ENCODE peak calls at places on chromosomes 7 and 10, in six cellular contexts. One of them, this sample, is unnamed.

GRCh38 chr7:134897936-134898335 is 88.4 kb upstream of the AGBL3 start:
- DNase-seq in activated T-cell treated with anti-CD3 and anti-CD28 coated beads, Interleukin-2, amount 50 U/mL, for 48 hours: no peak
- DNase-seq in tibial nerve: no peak
- DNase-seq in GM10248: no peak
- DNase-seq in HL-60: no peak
- DNase-seq in stimulated activated naive CD8-positive, alpha-beta T cell treated with anti-CD3 and anti-CD28 coated beads, Interleukin-15, Interleukin-2, amounts not matched to agents 100 U/mL and 50 U/mL, for 24 hours: no peak
- DNase-seq in this sample: no peak

GRCh38 chr10:84160663-84161362 is 12.8 kb upstream of the GPR15LG start:
- DNase-seq in activated T-cell treated with anti-CD3 and anti-CD28 coated beads, Interleukin-2, amount 50 U/mL, for 48 hours: no peak
- DNase-seq in tibial nerve: no peak
- DNase-seq in GM10248: no peak
- DNase-seq in HL-60: no peak
- DNase-seq in stimulated activated naive CD8-positive, alpha-beta T cell treated with anti-CD3 and anti-CD28 coated beads, Interleukin-15, Interleukin-2, amounts not matched to agents 100 U/mL and 50 U/mL, for 24 hours: no peak
- DNase-seq in this sample: no peak

GRCh38 chr7:137484326-137484725 is 140.8 kb upstream of the PTN start:
- DNase-seq in activated T-cell treated with anti-CD3 and anti-CD28 coated beads, Interleukin-2, amount 50 U/mL, for 48 hours: no peak
- DNase-seq in tibial nerve: no peak
- DNase-seq in GM10248: no peak
- DNase-seq in HL-60: no peak
- DNase-seq in stimulated activated naive CD8-positive, alpha-beta T cell treated with anti-CD3 and anti-CD28 coated beads, Interleukin-15, Interleukin-2, amounts not matched to agents 100 U/mL and 50 U/mL, for 24 hours: no peak
- DNase-seq in this sample: no peak

GRCh38 chr10:112461029-112461887 is 14.2 kb downstream of the VTI1A start:
- DNase-seq in activated T-cell treated with anti-CD3 and anti-CD28 coated beads, Interleukin-2, amount 50 U/mL, for 48 hours: peak; percentile 35
- DNase-seq in tibial nerve: no peak
- DNase-seq in GM10248: no peak
- DNase-seq in HL-60: no peak
- DNase-seq in stimulated activated naive CD8-positive, alpha-beta T cell treated with anti-CD3 and anti-CD28 coated beads, Interleukin-15, Interleukin-2, amounts not matched to agents 100 U/mL and 50 U/mL, for 24 hours: peak; percentile 31
- DNase-seq in this sample: peak; percentile 5

GRCh38 chr7:2954433-2954853 is 89.2 kb downstream of the CARD11 start:
- DNase-seq in activated T-cell treated with anti-CD3 and anti-CD28 coated beads, Interleukin-2, amount 50 U/mL, for 48 hours: peak; percentile 54
- DNase-seq in tibial nerve: no peak
- DNase-seq in GM10248: peak; percentile 10
- DNase-seq in HL-60: no peak
- DNase-seq in stimulated activated naive CD8-positive, alpha-beta T cell treated with anti-CD3 and anti-CD28 coated beads, Interleukin-15, Interleukin-2, amounts not matched to agents 100 U/mL and 50 U/mL, for 24 hours: peak; percentile 49
- DNase-seq in this sample: no peak

GRCh38 chr10:48343106-48343505 is 36.6 kb downstream of the MAPK8 start:
- DNase-seq in activated T-cell treated with anti-CD3 and anti-CD28 coated beads, Interleukin-2, amount 50 U/mL, for 48 hours: no peak
- DNase-seq in tibial nerve: no peak
- DNase-seq in GM10248: no peak
- DNase-seq in HL-60: no peak
- DNase-seq in stimulated activated naive CD8-positive, alpha-beta T cell treated with anti-CD3 and anti-CD28 coated beads, Interleukin-15, Interleukin-2, amounts not matched to agents 100 U/mL and 50 U/mL, for 24 hours: no peak
- DNase-seq in this sample: no peak

GRCh38 chr10:102673961-102674511 is 29.8 kb downstream of the TRIM8 start:
- DNase-seq in activated T-cell treated with anti-CD3 and anti-CD28 coated beads, Interleukin-2, amount 50 U/mL, for 48 hours: peak; percentile 63
- DNase-seq in tibial nerve: no peak
- DNase-seq in GM10248: peak; percentile 76
- DNase-seq in HL-60: peak; percentile 23
- DNase-seq in stimulated activated naive CD8-positive, alpha-beta T cell treated with anti-CD3 and anti-CD28 coated beads, Interleukin-15, Interleukin-2, amounts not matched to agents 100 U/mL and 50 U/mL, for 24 hours: peak; percentile 77
- DNase-seq in this sample: peak; percentile 94

GRCh38 chr10:132448248-132448731 is 51.3 kb downstream of the PWWP2B start:
- DNase-seq in activated T-cell treated with anti-CD3 and anti-CD28 coated beads, Interleukin-2, amount 50 U/mL, for 48 hours: peak; percentile 71
- DNase-seq in tibial nerve: peak; percentile 66
- DNase-seq in GM10248: peak; percentile 75
- DNase-seq in HL-60: peak; percentile 92
- DNase-seq in stimulated activated naive CD8-positive, alpha-beta T cell treated with anti-CD3 and anti-CD28 coated beads, Interleukin-15, Interleukin-2, amounts not matched to agents 100 U/mL and 50 U/mL, for 24 hours: peak; percentile 83
- DNase-seq in this sample: no peak

GRCh38 chr10:22825841-22826240 is 102.0 kb upstream of the ARMC3 start:
- DNase-seq in activated T-cell treated with anti-CD3 and anti-CD28 coated beads, Interleukin-2, amount 50 U/mL, for 48 hours: no peak
- DNase-seq in tibial nerve: no peak
- DNase-seq in GM10248: no peak
- DNase-seq in HL-60: no peak
- DNase-seq in stimulated activated naive CD8-positive, alpha-beta T cell treated with anti-CD3 and anti-CD28 coated beads, Interleukin-15, Interleukin-2, amounts not matched to agents 100 U/mL and 50 U/mL, for 24 hours: no peak
- DNase-seq in this sample: no peak

GRCh38 chr7:44587843-44588711 is 6.0 kb upstream of the TMED4 start:
- DNase-seq in activated T-cell treated with anti-CD3 and anti-CD28 coated beads, Interleukin-2, amount 50 U/mL, for 48 hours: peak; percentile 58
- DNase-seq in tibial nerve: no peak
- DNase-seq in GM10248: no peak
- DNase-seq in HL-60: no peak
- DNase-seq in stimulated activated naive CD8-positive, alpha-beta T cell treated with anti-CD3 and anti-CD28 coated beads, Interleukin-15, Interleukin-2, amounts not matched to agents 100 U/mL and 50 U/mL, for 24 hours: peak; percentile 59
- DNase-seq in this sample: peak; percentile 82

GRCh38 chr10:13784067-13784466 is 197.3 kb downstream of the PRPF18 start:
- DNase-seq in activated T-cell treated with anti-CD3 and anti-CD28 coated beads, Interleukin-2, amount 50 U/mL, for 48 hours: no peak
- DNase-seq in tibial nerve: no peak
- DNase-seq in GM10248: peak; percentile 45
- DNase-seq in HL-60: no peak
- DNase-seq in stimulated activated naive CD8-positive, alpha-beta T cell treated with anti-CD3 and anti-CD28 coated beads, Interleukin-15, Interleukin-2, amounts not matched to agents 100 U/mL and 50 U/mL, for 24 hours: no peak
- DNase-seq in this sample: no peak

GRCh38 chr10:71770255-71770654 is 3.1 kb downstream of the VSIR start:
- DNase-seq in activated T-cell treated with anti-CD3 and anti-CD28 coated beads, Interleukin-2, amount 50 U/mL, for 48 hours: no peak
- DNase-seq in tibial nerve: no peak
- DNase-seq in GM10248: no peak
- DNase-seq in HL-60: peak; percentile 40
- DNase-seq in stimulated activated naive CD8-positive, alpha-beta T cell treated with anti-CD3 and anti-CD28 coated beads, Interleukin-15, Interleukin-2, amounts not matched to agents 100 U/mL and 50 U/mL, for 24 hours: no peak
- DNase-seq in this sample: peak; percentile 56

GRCh38 chr10:81116201-81116600 is 578.5 kb downstream of the SH2D4B start:
- DNase-seq in activated T-cell treated with anti-CD3 and anti-CD28 coated beads, Interleukin-2, amount 50 U/mL, for 48 hours: no peak
- DNase-seq in tibial nerve: no peak
- DNase-seq in GM10248: no peak
- DNase-seq in HL-60: no peak
- DNase-seq in stimulated activated naive CD8-positive, alpha-beta T cell treated with anti-CD3 and anti-CD28 coated beads, Interleukin-15, Interleukin-2, amounts not matched to agents 100 U/mL and 50 U/mL, for 24 hours: no peak
- DNase-seq in this sample: no peak

GRCh38 chr7:44289341-44290249 is 35.8 kb downstream of the CAMK2B start:
- DNase-seq in activated T-cell treated with anti-CD3 and anti-CD28 coated beads, Interleukin-2, amount 50 U/mL, for 48 hours: peak; percentile 3
- DNase-seq in tibial nerve: peak; percentile 8
- DNase-seq in GM10248: no peak
- DNase-seq in HL-60: no peak
- DNase-seq in stimulated activated naive CD8-positive, alpha-beta T cell treated with anti-CD3 and anti-CD28 coated beads, Interleukin-15, Interleukin-2, amounts not matched to agents 100 U/mL and 50 U/mL, for 24 hours: no peak
- DNase-seq in this sample: no peak

GRCh38 chr7:141203177-141203576 is 129.3 kb downstream of the TMEM178B start:
- DNase-seq in activated T-cell treated with anti-CD3 and anti-CD28 coated beads, Interleukin-2, amount 50 U/mL, for 48 hours: no peak
- DNase-seq in tibial nerve: no peak
- DNase-seq in GM10248: no peak
- DNase-seq in HL-60: no peak
- DNase-seq in stimulated activated naive CD8-positive, alpha-beta T cell treated with anti-CD3 and anti-CD28 coated beads, Interleukin-15, Interleukin-2, amounts not matched to agents 100 U/mL and 50 U/mL, for 24 hours: no peak
- DNase-seq in this sample: no peak

GRCh38 chr7:43105521-43106120 is 6.8 kb upstream of the HECW1 start:
- DNase-seq in activated T-cell treated with anti-CD3 and anti-CD28 coated beads, Interleukin-2, amount 50 U/mL, for 48 hours: no peak
- DNase-seq in tibial nerve: no peak
- DNase-seq in GM10248: no peak
- DNase-seq in HL-60: no peak
- DNase-seq in stimulated activated naive CD8-positive, alpha-beta T cell treated with anti-CD3 and anti-CD28 coated beads, Interleukin-15, Interleukin-2, amounts not matched to agents 100 U/mL and 50 U/mL, for 24 hours: no peak
- DNase-seq in this sample: no peak

GRCh38 chr7:115054478-115055122 is 132.7 kb downstream of the MDFIC start:
- DNase-seq in activated T-cell treated with anti-CD3 and anti-CD28 coated beads, Interleukin-2, amount 50 U/mL, for 48 hours: no peak
- DNase-seq in tibial nerve: no peak
- DNase-seq in GM10248: no peak
- DNase-seq in HL-60: no peak
- DNase-seq in stimulated activated naive CD8-positive, alpha-beta T cell treated with anti-CD3 and anti-CD28 coated beads, Interleukin-15, Interleukin-2, amounts not matched to agents 100 U/mL and 50 U/mL, for 24 hours: no peak
- DNase-seq in this sample: no peak

GRCh38 chr10:22723783-22724182 is 9.4 kb upstream of the PIP4K2A start:
- DNase-seq in activated T-cell treated with anti-CD3 and anti-CD28 coated beads, Interleukin-2, amount 50 U/mL, for 48 hours: no peak
- DNase-seq in tibial nerve: no peak
- DNase-seq in GM10248: peak; percentile 48
- DNase-seq in HL-60: no peak
- DNase-seq in stimulated activated naive CD8-positive, alpha-beta T cell treated with anti-CD3 and anti-CD28 coated beads, Interleukin-15, Interleukin-2, amounts not matched to agents 100 U/mL and 50 U/mL, for 24 hours: no peak
- DNase-seq in this sample: no peak

GRCh38 chr7:91565499-91566331 is 301.5 kb downstream of the FZD1 start:
- DNase-seq in activated T-cell treated with anti-CD3 and anti-CD28 coated beads, Interleukin-2, amount 50 U/mL, for 48 hours: no peak
- DNase-seq in tibial nerve: peak; percentile 13
- DNase-seq in GM10248: no peak
- DNase-seq in HL-60: no peak
- DNase-seq in stimulated activated naive CD8-positive, alpha-beta T cell treated with anti-CD3 and anti-CD28 coated beads, Interleukin-15, Interleukin-2, amounts not matched to agents 100 U/mL and 50 U/mL, for 24 hours: no peak
- DNase-seq in this sample: no peak

GRCh38 chr10:56586391-56586790 is 225.3 kb upstream of the ZWINT start:
- DNase-seq in activated T-cell treated with anti-CD3 and anti-CD28 coated beads, Interleukin-2, amount 50 U/mL, for 48 hours: no peak
- DNase-seq in tibial nerve: no peak
- DNase-seq in GM10248: no peak
- DNase-seq in HL-60: no peak
- DNase-seq in stimulated activated naive CD8-positive, alpha-beta T cell treated with anti-CD3 and anti-CD28 coated beads, Interleukin-15, Interleukin-2, amounts not matched to agents 100 U/mL and 50 U/mL, for 24 hours: no peak
- DNase-seq in this sample: no peak

GRCh38 chr10:88207121-88207546 is 343.7 kb downstream of the PTEN start:
- DNase-seq in activated T-cell treated with anti-CD3 and anti-CD28 coated beads, Interleukin-2, amount 50 U/mL, for 48 hours: no peak
- DNase-seq in tibial nerve: no peak
- DNase-seq in GM10248: no peak
- DNase-seq in HL-60: no peak
- DNase-seq in stimulated activated naive CD8-positive, alpha-beta T cell treated with anti-CD3 and anti-CD28 coated beads, Interleukin-15, Interleukin-2, amounts not matched to agents 100 U/mL and 50 U/mL, for 24 hours: no peak
- DNase-seq in this sample: no peak

GRCh38 chr10:48567346-48567745 is 37.5 kb downstream of the ARHGAP22 start:
- DNase-seq in activated T-cell treated with anti-CD3 and anti-CD28 coated beads, Interleukin-2, amount 50 U/mL, for 48 hours: no peak
- DNase-seq in tibial nerve: no peak
- DNase-seq in GM10248: no peak
- DNase-seq in HL-60: no peak
- DNase-seq in stimulated activated naive CD8-positive, alpha-beta T cell treated with anti-CD3 and anti-CD28 coated beads, Interleukin-15, Interleukin-2, amounts not matched to agents 100 U/mL and 50 U/mL, for 24 hours: no peak
- DNase-seq in this sample: no peak

GRCh38 chr7:19178595-19178994 is 33.4 kb upstream of the FERD3L start:
- DNase-seq in activated T-cell treated with anti-CD3 and anti-CD28 coated beads, Interleukin-2, amount 50 U/mL, for 48 hours: no peak
- DNase-seq in tibial nerve: no peak
- DNase-seq in GM10248: no peak
- DNase-seq in HL-60: no peak
- DNase-seq in stimulated activated naive CD8-positive, alpha-beta T cell treated with anti-CD3 and anti-CD28 coated beads, Interleukin-15, Interleukin-2, amounts not matched to agents 100 U/mL and 50 U/mL, for 24 hours: no peak
- DNase-seq in this sample: no peak

GRCh38 chr7:132232394-132232793 is 343.9 kb downstream of the PLXNA4 start:
- DNase-seq in activated T-cell treated with anti-CD3 and anti-CD28 coated beads, Interleukin-2, amount 50 U/mL, for 48 hours: no peak
- DNase-seq in tibial nerve: no peak
- DNase-seq in GM10248: no peak
- DNase-seq in HL-60: no peak
- DNase-seq in stimulated activated naive CD8-positive, alpha-beta T cell treated with anti-CD3 and anti-CD28 coated beads, Interleukin-15, Interleukin-2, amounts not matched to agents 100 U/mL and 50 U/mL, for 24 hours: no peak
- DNase-seq in this sample: no peak

GRCh38 chr10:71236822-71237682 is 24.7 kb downstream of the UNC5B start:
- DNase-seq in activated T-cell treated with anti-CD3 and anti-CD28 coated beads, Interleukin-2, amount 50 U/mL, for 48 hours: no peak
- DNase-seq in tibial nerve: no peak
- DNase-seq in GM10248: no peak
- DNase-seq in HL-60: no peak
- DNase-seq in stimulated activated naive CD8-positive, alpha-beta T cell treated with anti-CD3 and anti-CD28 coated beads, Interleukin-15, Interleukin-2, amounts not matched to agents 100 U/mL and 50 U/mL, for 24 hours: no peak
- DNase-seq in this sample: no peak